ENCODE peak calls at places on chromosomes 5 and 9, in ten cellular contexts. One of them, this sample, is unnamed.

GRCh38 chr5:113358696-113359095 is 76.1 kb downstream of the TSSK1B start:
- DNase-seq in mesothelial cell of epicardium: no peak
- DNase-seq in GM04503: no peak
- DNase-seq in kidney tubule cell: no peak
- DNase-seq in T follicular helper cell: no peak
- DNase-seq in activated CD4-positive, alpha-beta T cell treated with anti-CD3 and anti-CD28 coated beads, Interleukin-2, amount 10 ng/mL, durations not matched to agents 7 days and 5 days: no peak
- DNase-seq in Ammon's horn: no peak
- DNase-seq in HTR-8/SVneo: no peak
- DNase-seq in fibroblast of mammary gland: no peak
- DNase-seq in pons: no peak
- DNase-seq in this sample: no peak

GRCh38 chr9:99056876-99057664 is 47.8 kb upstream of the TGFBR1 start:
- DNase-seq in pons: peak; percentile 58
- DNase-seq in GM04503: peak; percentile 72
- DNase-seq in Ammon's horn: no peak
- DNase-seq in mesothelial cell of epicardium: no peak
- DNase-seq in fibroblast of mammary gland: peak; percentile 84
- DNase-seq in T follicular helper cell: no peak
- DNase-seq in kidney tubule cell: peak; percentile 80
- DNase-seq in HTR-8/SVneo: no peak
- DNase-seq in activated CD4-positive, alpha-beta T cell treated with anti-CD3 and anti-CD28 coated beads, Interleukin-2, amount 10 ng/mL, durations not matched to agents 7 days and 5 days: peak; percentile 19
- DNase-seq in this sample: peak; percentile 43

GRCh38 chr5:50967388-50968039 is 301.1 kb downstream of the PARP8 start:
- DNase-seq in Ammon's horn: no peak
- DNase-seq in fibroblast of mammary gland: no peak
- DNase-seq in mesothelial cell of epicardium: no peak
- DNase-seq in HTR-8/SVneo: no peak
- DNase-seq in pons: peak; percentile 19
- DNase-seq in T follicular helper cell: no peak
- DNase-seq in activated CD4-positive, alpha-beta T cell treated with anti-CD3 and anti-CD28 coated beads, Interleukin-2, amount 10 ng/mL, durations not matched to agents 7 days and 5 days: peak; percentile 25
- DNase-seq in GM04503: no peak
- DNase-seq in kidney tubule cell: no peak
- DNase-seq in this sample: no peak

GRCh38 chr9:110099236-110099741 is 108.7 kb downstream of the C9orf152 start:
- DNase-seq in GM04503: peak; percentile 62
- DNase-seq in Ammon's horn: peak; percentile 11
- DNase-seq in T follicular helper cell: no peak
- DNase-seq in fibroblast of mammary gland: peak; percentile 92
- DNase-seq in HTR-8/SVneo: no peak
- DNase-seq in kidney tubule cell: no peak
- DNase-seq in mesothelial cell of epicardium: no peak
- DNase-seq in pons: peak; percentile 25
- DNase-seq in activated CD4-positive, alpha-beta T cell treated with anti-CD3 and anti-CD28 coated beads, Interleukin-2, amount 10 ng/mL, durations not matched to agents 7 days and 5 days: no peak
- DNase-seq in this sample: no peak

GRCh38 chr9:75053869-75054268 is 25.8 kb upstream of the CARNMT1 start:
- DNase-seq in HTR-8/SVneo: no peak
- DNase-seq in kidney tubule cell: no peak
- DNase-seq in fibroblast of mammary gland: no peak
- DNase-seq in activated CD4-positive, alpha-beta T cell treated with anti-CD3 and anti-CD28 coated beads, Interleukin-2, amount 10 ng/mL, durations not matched to agents 7 days and 5 days: no peak
- DNase-seq in pons: no peak
- DNase-seq in Ammon's horn: no peak
- DNase-seq in GM04503: no peak
- DNase-seq in T follicular helper cell: no peak
- DNase-seq in mesothelial cell of epicardium: no peak
- DNase-seq in this sample: no peak

GRCh38 chr5:81097733-81098132 is 135.4 kb upstream of the CKMT2 start:
- DNase-seq in HTR-8/SVneo: no peak
- DNase-seq in Ammon's horn: no peak
- DNase-seq in mesothelial cell of epicardium: no peak
- DNase-seq in GM04503: no peak
- DNase-seq in pons: no peak
- DNase-seq in fibroblast of mammary gland: peak; percentile 1
- DNase-seq in activated CD4-positive, alpha-beta T cell treated with anti-CD3 and anti-CD28 coated beads, Interleukin-2, amount 10 ng/mL, durations not matched to agents 7 days and 5 days: no peak
- DNase-seq in T follicular helper cell: no peak
- DNase-seq in kidney tubule cell: no peak
- DNase-seq in this sample: no peak

GRCh38 chr5:153511632-153512031 is 21.2 kb downstream of the GRIA1 start:
- DNase-seq in pons: no peak
- DNase-seq in kidney tubule cell: no peak
- DNase-seq in Ammon's horn: peak; percentile 43
- DNase-seq in HTR-8/SVneo: no peak
- DNase-seq in T follicular helper cell: no peak
- DNase-seq in GM04503: no peak
- DNase-seq in mesothelial cell of epicardium: no peak
- DNase-seq in activated CD4-positive, alpha-beta T cell treated with anti-CD3 and anti-CD28 coated beads, Interleukin-2, amount 10 ng/mL, durations not matched to agents 7 days and 5 days: no peak
- DNase-seq in fibroblast of mammary gland: no peak
- DNase-seq in this sample: no peak

GRCh38 chr9:111484564-111484878 is 338 bp upstream of the ECPAS start:
- DNase-seq in Ammon's horn: no peak
- DNase-seq in pons: no peak
- DNase-seq in mesothelial cell of epicardium: no peak
- DNase-seq in GM04503: no peak
- DNase-seq in T follicular helper cell: no peak
- DNase-seq in fibroblast of mammary gland: peak; percentile 43
- DNase-seq in activated CD4-positive, alpha-beta T cell treated with anti-CD3 and anti-CD28 coated beads, Interleukin-2, amount 10 ng/mL, durations not matched to agents 7 days and 5 days: no peak
- DNase-seq in HTR-8/SVneo: no peak
- DNase-seq in kidney tubule cell: no peak
- DNase-seq in this sample: no peak

GRCh38 chr5:94228791-94229190 is 389.6 kb downstream of the KIAA0825 start:
- DNase-seq in mesothelial cell of epicardium: no peak
- DNase-seq in HTR-8/SVneo: no peak
- DNase-seq in T follicular helper cell: no peak
- DNase-seq in pons: no peak
- DNase-seq in Ammon's horn: no peak
- DNase-seq in activated CD4-positive, alpha-beta T cell treated with anti-CD3 and anti-CD28 coated beads, Interleukin-2, amount 10 ng/mL, durations not matched to agents 7 days and 5 days: no peak
- DNase-seq in fibroblast of mammary gland: peak; percentile 19
- DNase-seq in GM04503: no peak
- DNase-seq in kidney tubule cell: peak; percentile 76
- DNase-seq in this sample: no peak

GRCh38 chr5:77170-77501 is 14.8 kb upstream of the PLEKHG4B start:
- DNase-seq in kidney tubule cell: no peak
- DNase-seq in HTR-8/SVneo: no peak
- DNase-seq in Ammon's horn: no peak
- DNase-seq in fibroblast of mammary gland: no peak
- DNase-seq in pons: no peak
- DNase-seq in activated CD4-positive, alpha-beta T cell treated with anti-CD3 and anti-CD28 coated beads, Interleukin-2, amount 10 ng/mL, durations not matched to agents 7 days and 5 days: no peak
- DNase-seq in T follicular helper cell: no peak
- DNase-seq in GM04503: no peak
- DNase-seq in mesothelial cell of epicardium: no peak
- DNase-seq in this sample: no peak

GRCh38 chr5:1706021-1706420 is 93.6 kb downstream of the MRPL36 start:
- DNase-seq in HTR-8/SVneo: no peak
- DNase-seq in pons: no peak
- DNase-seq in T follicular helper cell: no peak
- DNase-seq in mesothelial cell of epicardium: no peak
- DNase-seq in kidney tubule cell: no peak
- DNase-seq in fibroblast of mammary gland: no peak
- DNase-seq in Ammon's horn: no peak
- DNase-seq in activated CD4-positive, alpha-beta T cell treated with anti-CD3 and anti-CD28 coated beads, Interleukin-2, amount 10 ng/mL, durations not matched to agents 7 days and 5 days: no peak
- DNase-seq in GM04503: no peak
- DNase-seq in this sample: no peak